ENCODE peak calls at places on chromosomes 3 and 15, in ten cellular contexts. R is vagina, P is GM12892, K is stomach, A is HepG2, D is sigmoid colon, S is GM23338, I is SK-N-SH, L is transverse colon, W is esophagus muscularis mucosa. B is an unnamed sample.

GRCh38 chr3:30324587-30324986 is 281.8 kb upstream of the TGFBR2 start:
- DNase-seq in S (no peak), L (no peak), D (no peak), P (no peak), W (no peak), A (no peak), R (no peak), K (no peak), I (no peak), B (no peak)

GRCh38 chr3:30174357-30174756 is 432.0 kb upstream of the TGFBR2 start:
- DNase-seq in R (no peak), W (no peak), A (no peak), K (no peak), L (no peak), D (no peak), I (no peak), P (no peak), S (no peak), B (no peak)

GRCh38 chr15:42152196-42152920 is 4.1 kb downstream of the PLA2G4F start:
- DNase-seq in A (no peak), K (peak), I (no peak), D (no peak), W (no peak), L (peak), R (no peak), S (no peak), P (no peak), B (peak)

GRCh38 chr3:42159706-42160472 is 68.7 kb downstream of the TRAK1 start:
- DNase-seq in L (peak), S (peak), W (no peak), R (no peak), P (peak), K (peak), D (peak), A (peak), I (peak), B (no peak)

GRCh38 chr3:119294889-119295769 is 946 bp downstream of the ARHGAP31 start:
- DNase-seq in K (no peak), I (peak), R (no peak), L (peak), P (peak), W (peak), A (no peak), D (peak), S (peak), B (peak)

GRCh38 chr3:41955192-41955591 is 6.7 kb downstream of the ULK4 start:
- DNase-seq in A (no peak), D (no peak), R (no peak), I (no peak), K (no peak), P (no peak), W (no peak), L (no peak), S (no peak), B (no peak)

GRCh38 chr15:90956551-90957104 is 1.9 kb downstream of the RCCD1 start:
- DNase-seq in R (no peak), L (peak), A (no peak), D (peak), W (no peak), K (peak), S (peak), P (peak), I (peak), B (peak)

GRCh38 chr15:101179341-101180153 is 72.3 kb downstream of the CHSY1 start:
- DNase-seq in L (no peak), P (no peak), A (no peak), S (no peak), K (no peak), W (no peak), R (no peak), D (no peak), I (no peak), B (peak)

GRCh38 chr3:169347597-169347996 is 315.9 kb downstream of the MECOM start:
- DNase-seq in P (no peak), L (no peak), I (no peak), A (no peak), S (no peak), R (no peak), D (no peak), W (no peak), K (no peak), B (no peak)

GRCh38 chr15:95680693-95681092 is 649.8 kb upstream of the NR2F2 start:
- DNase-seq in P (no peak), S (no peak), W (no peak), A (no peak), D (no peak), R (no peak), I (no peak), K (no peak), L (no peak), B (no peak)

GRCh38 chr3:52517796-52518722 is 15.6 kb downstream of the NT5DC2 start:
- DNase-seq in P (no peak), W (no peak), I (no peak), S (no peak), R (no peak), L (no peak), A (no peak), K (no peak), D (no peak), B (no peak)

GRCh38 chr15:31964586-31965307 is 65.6 kb upstream of the CHRNA7 start:
- DNase-seq in P (no peak), R (no peak), A (no peak), D (no peak), S (no peak), K (no peak), L (no peak), W (no peak), I (no peak), B (no peak)

GRCh38 chr3:81829946-81830345 is 68.5 kb upstream of the GBE1 start:
- DNase-seq in P (no peak), L (no peak), A (no peak), I (no peak), D (no peak), W (no peak), R (no peak), S (no peak), K (no peak), B (no peak)

GRCh38 chr15:40325188-40325587 is 1.7 kb downstream of the INAFM2 start:
- DNase-seq in K (no peak), A (no peak), I (no peak), W (no peak), S (no peak), P (no peak), R (no peak), D (no peak), L (no peak), B (no peak)

GRCh38 chr3:45311953-45312795 is 76.2 kb upstream of the LARS2 start:
- DNase-seq in A (no peak), R (peak), D (no peak), W (no peak), P (no peak), I (no peak), L (no peak), K (no peak), S (peak), B (no peak)

GRCh38 chr3:102528727-102529126 is 93.9 kb downstream of the ZPLD1 start:
- DNase-seq in P (no peak), S (no peak), K (no peak), R (no peak), D (no peak), L (no peak), I (no peak), W (no peak), A (no peak), B (no peak)

GRCh38 chr3:149771652-149772271 is 19.5 kb upstream of the COMMD2 start:
- DNase-seq in I (peak), S (peak), R (no peak), D (peak), W (no peak), K (peak), A (peak), L (peak), P (no peak), B (no peak)

GRCh38 chr15:34754674-34755418 is at the start of gene GJD2:
- DNase-seq in S (peak), D (no peak), K (no peak), P (no peak), L (no peak), I (peak), A (no peak), R (no peak), W (no peak), B (no peak)

GRCh38 chr3:65851827-65852226 is 186.9 kb downstream of the MAGI1 start:
- DNase-seq in K (no peak), I (no peak), P (no peak), L (no peak), A (no peak), D (no peak), S (no peak), R (no peak), W (no peak), B (no peak)

GRCh38 chr3:38465588-38466154 is 12.0 kb downstream of the ACVR2B start:
- DNase-seq in A (no peak), P (no peak), R (no peak), K (no peak), D (no peak), I (no peak), L (no peak), W (no peak), S (no peak), B (no peak)

GRCh38 chr3:50651875-50652529 is 22.7 kb upstream of the DOCK3 start:
- DNase-seq in P (no peak), I (no peak), D (no peak), S (peak), L (no peak), R (no peak), A (no peak), K (no peak), W (no peak), B (no peak)

GRCh38 chr15:69715205-69715604 is 262.6 kb downstream of the RPLP1 start:
- DNase-seq in S (no peak), D (no peak), R (no peak), A (no peak), L (no peak), P (no peak), W (no peak), I (no peak), K (no peak), B (no peak)

GRCh38 chr3:184371570-184372018 is 6.4 kb downstream of the THPO start:
- DNase-seq in I (peak), W (no peak), D (peak), L (peak), K (peak), R (no peak), S (peak), P (peak), A (peak), B (peak)

GRCh38 chr15:90539789-90540188 is 10.1 kb downstream of the CRTC3 start:
- DNase-seq in D (no peak), K (no peak), S (no peak), P (no peak), L (no peak), R (no peak), W (no peak), A (no peak), I (no peak), B (no peak)

GRCh38 chr3:58422756-58423324 is 10.8 kb downstream of the PDHB start:
- DNase-seq in W (no peak), P (no peak), S (peak), A (peak), R (no peak), K (no peak), D (no peak), I (no peak), L (no peak), B (no peak)

GRCh38 chr3:3260870-3261269 is 81.4 kb upstream of the CRBN start:
- DNase-seq in A (no peak), D (no peak), S (no peak), L (no peak), P (no peak), R (no peak), W (no peak), K (no peak), I (no peak), B (no peak)

GRCh38 chr3:61910732-61911131 is 349.4 kb downstream of the PTPRG start:
- DNase-seq in A (no peak), S (no peak), D (no peak), L (no peak), K (no peak), R (no peak), P (no peak), I (no peak), W (no peak), B (no peak)

GRCh38 chr3:125525153-125525552 is 5.2 kb upstream of the SNX4 start:
- DNase-seq in K (no peak), R (no peak), S (no peak), D (no peak), A (no peak), P (no peak), L (no peak), I (no peak), W (no peak), B (no peak)

GRCh38 chr3:14126017-14126902 is 1.4 kb downstream of the TMEM43 start:
- DNase-seq in L (no peak), D (no peak), W (peak), P (no peak), I (no peak), A (no peak), R (no peak), S (no peak), K (no peak), B (no peak)

GRCh38 chr3:49912787-49913375 is 9.2 kb upstream of the MST1R start:
- DNase-seq in P (no peak), S (no peak), I (peak), A (no peak), K (no peak), R (no peak), D (no peak), W (no peak), L (no peak), B (no peak)

GRCh38 chr15:43550527-43551363 is 33.3 kb downstream of the MAP1A start:
- DNase-seq in K (no peak), R (no peak), A (no peak), P (no peak), W (no peak), S (no peak), D (peak), L (no peak), I (no peak), B (no peak)

GRCh38 chr15:90261811-90262210 is 3.7 kb upstream of the NGRN start:
- DNase-seq in K (no peak), L (no peak), I (no peak), S (no peak), A (no peak), W (no peak), R (no peak), D (no peak), P (no peak), B (no peak)

GRCh38 chr15:75776075-75776443 is 63.4 kb upstream of the CSPG4 start:
- DNase-seq in K (no peak), R (no peak), I (no peak), L (no peak), A (peak), P (no peak), W (no peak), S (peak), D (no peak), B (no peak)

GRCh38 chr3:17491601-17492000 is 250.8 kb downstream of the TBC1D5 start:
- DNase-seq in I (no peak), D (no peak), P (no peak), A (no peak), S (no peak), R (no peak), L (no peak), W (no peak), K (no peak), B (no peak)

GRCh38 chr15:39270976-39271375 is 309.9 kb upstream of the THBS1 start:
- DNase-seq in P (no peak), K (no peak), A (no peak), R (no peak), L (no peak), S (no peak), W (no peak), I (no peak), D (no peak), B (no peak)
- TF ChIP-seq POLR2AphosphoS5 in P (no peak), K (no peak), A (no peak), R (no peak), L (no peak), S (no peak), W (no peak), I (no peak), D (no peak), B (no peak)

GRCh38 chr3:86711634-86712033 is 279.3 kb downstream of the VGLL3 start:
- DNase-seq in I (no peak), W (no peak), R (no peak), L (no peak), A (no peak), D (no peak), P (no peak), S (no peak), K (no peak), B (no peak)
- TF ChIP-seq POLR2AphosphoS5 in I (no peak), W (no peak), R (no peak), L (no peak), A (no peak), D (no peak), P (no peak), S (no peak), K (no peak), B (no peak)

GRCh38 chr3:63092545-63092944 is 185.6 kb upstream of the SYNPR start:
- DNase-seq in L (no peak), I (no peak), A (no peak), D (no peak), S (no peak), W (no peak), K (no peak), P (no peak), R (no peak), B (no peak)
- TF ChIP-seq POLR2AphosphoS5 in L (no peak), I (no peak), A (no peak), D (no peak), S (no peak), W (no peak), K (no peak), P (no peak), R (no peak), B (no peak)

GRCh38 chr3:194189243-194189791 is 53.4 kb downstream of the HES1 start:
- DNase-seq in W (no peak), K (no peak), S (no peak), I (no peak), L (no peak), R (no peak), D (no peak), A (no peak), P (no peak), B (no peak)
- TF ChIP-seq POLR2AphosphoS5 in W (no peak), K (no peak), S (no peak), I (no peak), L (no peak), R (no peak), D (no peak), A (no peak), P (no peak), B (no peak)

GRCh38 chr3:187684444-187684843 is 14.2 kb upstream of the SST start:
- DNase-seq in L (no peak), D (no peak), I (no peak), A (no peak), S (no peak), P (no peak), R (no peak), K (no peak), W (no peak), B (no peak)
- TF ChIP-seq POLR2AphosphoS5 in L (no peak), D (no peak), I (no peak), A (no peak), S (no peak), P (no peak), R (no peak), K (no peak), W (no peak), B (no peak)

DNA sequence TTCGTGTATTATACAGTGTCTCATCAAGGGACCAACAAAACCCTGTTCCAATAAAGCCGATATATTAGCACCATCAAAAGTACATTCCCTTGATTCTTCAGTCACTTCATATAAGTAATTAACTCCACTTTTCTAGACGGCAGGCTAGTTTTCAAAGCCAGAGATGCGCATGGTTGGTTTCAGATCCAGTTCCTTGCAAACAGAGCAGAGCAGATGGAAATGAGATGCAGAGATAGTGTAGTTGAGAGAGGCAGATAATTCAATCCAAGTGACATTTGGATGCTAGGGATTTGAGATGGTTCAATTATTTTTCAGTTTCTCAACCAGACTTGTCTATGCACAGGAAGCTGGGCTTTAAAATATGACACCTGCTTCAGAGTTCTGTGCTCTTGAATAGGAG is 581.0 kb downstream of the EDEM1 start:
- DNase-seq in I (no peak), P (no peak), S (no peak), D (no peak), L (no peak), R (no peak), K (no peak), A (no peak), W (no peak), B (no peak)
- TF ChIP-seq POLR2AphosphoS5 in I (no peak), P (no peak), S (no peak), D (no peak), L (no peak), R (no peak), K (no peak), A (no peak), W (no peak), B (no peak)

GRCh38 chr15:64856429-64857145 is 14.9 kb downstream of the PLEKHO2 start:
- DNase-seq in W (no peak), S (no peak), A (peak), K (no peak), L (no peak), I (peak), P (no peak), R (no peak), D (peak), B (no peak)
- TF ChIP-seq POLR2AphosphoS5 in W (peak), S (no peak), A (no peak), K (peak), L (no peak), I (no peak), P (no peak), R (no peak), D (peak), B (no peak)